ENCODE peak calls at places on chromosomes 5 and 9, in four cellular contexts. V is psoas muscle, N is aorta, B is RWPE2. F is an unnamed sample.

GRCh38 chr9:99400184-99400731 is 178.2 kb downstream of the SEC61B start:
- DNase-seq in N (no peak), V (no peak), B (no peak), F (no peak)

GRCh38 chr5:74325866-74326265 is 314.7 kb downstream of the ENC1 start:
- DNase-seq in N (no peak), V (no peak), B (no peak), F (no peak)

GRCh38 chr5:31809037-31809910 is 170.3 kb downstream of the PDZD2 start:
- DNase-seq in N (peak; percentile 65), B (peak; percentile 77), V (peak; percentile 59), F (peak; percentile 50)

GRCh38 chr9:98778251-98778650 is 18.1 kb downstream of the ANKS6 start:
- DNase-seq in V (no peak), N (no peak), B (no peak), F (no peak)

GRCh38 chr5:14365831-14366435 is 215.7 kb upstream of the OTULINL start:
- DNase-seq in V (no peak), N (no peak), B (no peak), F (no peak)

GRCh38 chr5:179766021-179766725 is 27.6 kb upstream of the LTC4S start:
- DNase-seq in N (peak; percentile 61), V (no peak), B (no peak), F (no peak)

GRCh38 chr5:115109388-115109787 is 60.3 kb downstream of the TRIM36 start:
- DNase-seq in B (no peak), V (no peak), N (no peak), F (no peak)

GRCh38 chr9:114774504-114774903 is 31.3 kb downstream of the TNFSF15 start:
- DNase-seq in N (no peak), V (no peak), B (no peak), F (no peak)

GRCh38 chr5:11251242-11251641 is 490.2 kb upstream of the DAP start:
- DNase-seq in B (no peak), V (no peak), N (no peak), F (peak; percentile 3)

DNA sequence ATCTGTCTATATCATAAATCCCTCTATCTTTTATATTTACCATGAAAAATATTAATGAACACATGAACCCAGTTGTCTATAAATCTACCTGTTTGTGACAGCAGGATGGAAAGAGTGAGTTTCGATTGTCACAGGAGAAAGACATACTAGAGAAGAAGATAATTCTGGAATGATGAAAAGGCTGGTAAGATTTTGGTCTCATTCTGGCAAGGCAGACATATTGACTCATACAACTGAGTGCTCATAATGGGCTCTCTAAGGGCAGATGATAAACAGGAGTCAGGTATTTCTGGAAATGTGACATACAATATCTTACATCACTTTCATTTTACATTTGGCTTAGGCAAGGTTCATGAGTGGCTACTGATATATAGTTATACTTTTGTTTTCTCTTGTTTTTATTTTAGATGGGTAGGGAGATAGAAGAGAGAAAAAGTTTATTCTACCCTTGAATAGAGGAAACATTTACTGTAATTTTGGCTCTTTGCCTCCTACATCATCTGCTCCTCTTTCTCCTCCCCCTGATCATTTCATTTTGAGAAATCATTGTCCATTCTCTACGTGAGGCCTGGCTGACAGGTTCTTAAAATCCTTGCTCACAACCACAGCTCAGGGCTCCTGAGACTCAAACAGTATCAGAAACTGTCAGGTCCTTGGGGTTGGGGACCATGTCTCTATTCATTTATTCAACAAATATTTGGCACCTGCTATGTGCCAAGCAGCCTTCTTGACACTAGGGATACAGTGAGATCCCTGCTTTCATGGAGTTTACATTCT is 14.4 kb downstream of the ELOVL7 start:
- DNase-seq in N (no peak), B (no peak), V (no peak), F (peak; percentile 67)
- H3K4me3 ChIP-seq in N (no peak overlapping the region), B (no peak overlapping the region), V (no peak overlapping the region), F (no peak overlapping the region)

DNA sequence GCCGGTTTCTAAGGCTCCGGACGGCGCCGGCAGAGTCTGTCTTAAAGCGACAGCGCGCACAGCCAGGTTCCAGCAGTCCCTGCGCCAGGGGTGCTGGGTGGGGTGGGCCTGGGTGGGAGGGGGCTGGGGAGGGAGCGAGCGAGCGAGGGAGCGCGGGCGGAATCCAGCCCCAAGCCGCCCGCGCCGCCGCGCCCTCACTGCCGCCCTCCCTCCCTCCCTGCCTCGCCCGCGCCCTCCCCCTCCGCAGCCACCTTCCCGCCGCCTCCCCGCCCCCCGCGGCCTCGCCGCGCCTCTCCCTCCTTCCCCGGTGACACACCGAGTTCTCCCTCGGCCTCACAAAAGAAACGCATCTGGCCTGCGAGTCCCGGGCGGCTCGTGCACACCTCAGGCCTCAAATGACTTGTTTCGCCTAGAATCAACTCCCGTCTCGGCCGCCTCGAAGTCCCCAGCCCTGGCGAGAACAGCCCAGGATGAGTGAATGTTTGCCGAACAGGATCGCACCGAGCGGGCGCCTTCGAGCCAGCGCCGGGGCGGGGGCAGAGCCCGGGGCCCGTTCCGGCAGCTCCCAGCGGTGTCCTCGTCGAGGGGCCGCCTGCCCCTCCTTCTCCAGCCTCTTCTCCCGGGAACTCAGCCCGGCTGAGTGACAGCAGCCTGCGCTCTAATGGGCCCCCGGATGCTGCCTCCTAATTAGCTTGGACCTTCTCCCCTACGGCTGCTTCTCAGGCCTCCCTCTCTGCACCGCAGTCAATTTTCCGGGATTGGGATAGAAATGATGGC is at the start of gene PITX1:
- DNase-seq in N (no peak), B (peak; percentile 92), V (peak; percentile 66), F (peak; percentile 36)
- H3K4me3 ChIP-seq in N (peak within 1 kb of the TSS; percentile 50), B (peak within 1 kb of the TSS; percentile 91), V (peak within 1 kb of the TSS; percentile 85), F (peak within 1 kb of the TSS; percentile 71)

GRCh38 chr9:117936185-117936758 is 232.1 kb downstream of the TLR4 start:
- DNase-seq in N (no peak), V (no peak), B (no peak), F (no peak)
- H3K4me3 ChIP-seq in N (no peak overlapping the region), V (no peak overlapping the region), B (no peak overlapping the region), F (no peak overlapping the region)

GRCh38 chr5:1341863-1342262 is 3.0 kb downstream of the CLPTM1L start:
- DNase-seq in B (no peak), V (no peak), N (no peak), F (no peak)

GRCh38 chr5:1342268-1342667 is 2.6 kb downstream of the CLPTM1L start:
- DNase-seq in B (no peak), V (no peak), N (no peak), F (no peak)

GRCh38 chr5:1343931-1344901 is 683 bp downstream of the CLPTM1L start:
- DNase-seq in B (no peak), N (no peak), V (no peak), F (no peak)

GRCh38 chr5:1344975-1345838 is at the start of gene CLPTM1L:
- DNase-seq in N (peak; percentile 92), V (peak; percentile 91), B (peak; percentile 92), F (peak; percentile 41)

DNA sequence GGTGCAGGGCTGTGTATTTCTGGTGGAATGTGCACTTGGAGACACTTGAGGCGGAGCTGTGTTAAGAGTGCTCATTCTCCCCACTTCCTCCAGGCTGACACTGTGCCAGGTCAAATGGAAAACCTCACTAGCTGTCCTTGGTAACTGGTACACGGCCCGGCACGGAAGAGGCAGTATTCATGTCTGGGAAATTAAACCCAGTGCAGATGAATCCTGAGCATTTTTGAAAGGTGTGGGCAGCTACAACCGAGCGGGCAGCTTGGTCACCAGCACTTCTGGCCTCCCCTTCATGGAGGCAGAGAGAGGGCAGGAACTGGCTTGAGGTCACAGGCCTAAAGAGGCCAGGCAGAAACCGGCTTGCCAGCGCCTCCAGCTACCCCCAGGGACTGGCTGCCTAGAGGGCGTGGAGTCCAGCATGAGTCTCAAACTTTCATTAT is 1.6 kb downstream of the CLPTM1L start:
- DNase-seq in V (no peak), N (no peak), B (no peak), F (no peak)
- H3K4me3 ChIP-seq in V (peak overlapping the region; percentile 97), N (no peak overlapping the region), B (peak overlapping the region; percentile 90), F (peak overlapping the region; percentile 80)